ENCODE peak calls at places on chromosome 12, in five cellular contexts. O, T, Q, W and N are unnamed samples.
A peak's percentile ranks its signal among the peaks of the same experiment; 100 is the strongest.

GRCh38 chr12:16347391-16348298 is at the start of gene MGST1:
- DNase-seq in O (peak; percentile 59), T (peak; percentile 41), Q (no peak), W (peak; percentile 57), N (peak; percentile 73)

GRCh38 chr12:7064516-7064915 is 4.0 kb downstream of the C1S start:
- DNase-seq in O (no peak), T (no peak), Q (no peak), W (no peak), N (no peak)

GRCh38 chr12:12927211-12928079 is 24.5 kb downstream of the GPRC5D start:
- DNase-seq in O (peak; percentile 45), T (peak; percentile 89), Q (peak; percentile 46), W (peak; percentile 90), N (peak; percentile 85)

GRCh38 chr12:95215925-95216324 is 1.3 kb downstream of the FGD6 start:
- DNase-seq in O (peak; percentile 75), T (no peak), Q (no peak), W (no peak), N (peak; percentile 15)

GRCh38 chr12:115871714-115872113 is 405.8 kb downstream of the MED13L start:
- DNase-seq in O (peak; percentile 21), T (peak; percentile 31), Q (no peak), W (peak; percentile 58), N (peak; percentile 19)

GRCh38 chr12:55683676-55684075 is 24.0 kb downstream of the ITGA7 start:
- DNase-seq in O (no peak), T (no peak), Q (no peak), W (no peak), N (no peak)

GRCh38 chr12:89661706-89662330 is 46.8 kb downstream of the ATP2B1 start:
- DNase-seq in O (no peak), T (no peak), Q (no peak), W (no peak), N (no peak)

GRCh38 chr12:99957866-99958466 is 26.8 kb downstream of the ANKS1B start:
- DNase-seq in O (no peak), T (no peak), Q (no peak), W (no peak), N (no peak)

GRCh38 chr12:76060111-76060510 is 24.4 kb downstream of the NAP1L1 start:
- DNase-seq in O (no peak), T (no peak), Q (no peak), W (no peak), N (no peak)

GRCh38 chr12:57069522-57069921 is 9.1 kb downstream of the NEMP1 start:
- DNase-seq in O (peak; percentile 87), T (peak; percentile 80), Q (peak; percentile 59), W (peak; percentile 72), N (peak; percentile 81)
- TF ChIP-seq POLR2A in O (no peak), T (no peak), Q (no peak), W (no peak), N (no peak)

GRCh38 chr12:71752887-71753286 is 1.8 kb upstream of the RAB21 start:
- DNase-seq in O (no peak), T (no peak), Q (no peak), W (no peak), N (peak; percentile 82)

GRCh38 chr12:71756054-71756675 is 1.5 kb downstream of the RAB21 start:
- DNase-seq in O (no peak), T (no peak), Q (no peak), W (no peak), N (peak; percentile 48)

GRCh38 chr12:71759941-71760340 is 5.3 kb downstream of the RAB21 start:
- DNase-seq in O (no peak), T (no peak), Q (no peak), W (no peak), N (no peak)

GRCh38 chr12:71754461-71755145 is at the start of gene RAB21:
- DNase-seq in O (peak; percentile 95), T (peak; percentile 99), Q (peak; percentile 97), W (peak; percentile 92), N (peak; percentile 97)

GRCh38 chr12:71755146-71755892 is 656 bp downstream of the RAB21 start:
- DNase-seq in O (peak; percentile 73), T (peak; percentile 54), Q (peak; percentile 39), W (no peak), N (peak; percentile 83)
- TF ChIP-seq POLR2A in O (peak; percentile 41), T (no peak), Q (no peak), W (no peak), N (no peak)

DNA sequence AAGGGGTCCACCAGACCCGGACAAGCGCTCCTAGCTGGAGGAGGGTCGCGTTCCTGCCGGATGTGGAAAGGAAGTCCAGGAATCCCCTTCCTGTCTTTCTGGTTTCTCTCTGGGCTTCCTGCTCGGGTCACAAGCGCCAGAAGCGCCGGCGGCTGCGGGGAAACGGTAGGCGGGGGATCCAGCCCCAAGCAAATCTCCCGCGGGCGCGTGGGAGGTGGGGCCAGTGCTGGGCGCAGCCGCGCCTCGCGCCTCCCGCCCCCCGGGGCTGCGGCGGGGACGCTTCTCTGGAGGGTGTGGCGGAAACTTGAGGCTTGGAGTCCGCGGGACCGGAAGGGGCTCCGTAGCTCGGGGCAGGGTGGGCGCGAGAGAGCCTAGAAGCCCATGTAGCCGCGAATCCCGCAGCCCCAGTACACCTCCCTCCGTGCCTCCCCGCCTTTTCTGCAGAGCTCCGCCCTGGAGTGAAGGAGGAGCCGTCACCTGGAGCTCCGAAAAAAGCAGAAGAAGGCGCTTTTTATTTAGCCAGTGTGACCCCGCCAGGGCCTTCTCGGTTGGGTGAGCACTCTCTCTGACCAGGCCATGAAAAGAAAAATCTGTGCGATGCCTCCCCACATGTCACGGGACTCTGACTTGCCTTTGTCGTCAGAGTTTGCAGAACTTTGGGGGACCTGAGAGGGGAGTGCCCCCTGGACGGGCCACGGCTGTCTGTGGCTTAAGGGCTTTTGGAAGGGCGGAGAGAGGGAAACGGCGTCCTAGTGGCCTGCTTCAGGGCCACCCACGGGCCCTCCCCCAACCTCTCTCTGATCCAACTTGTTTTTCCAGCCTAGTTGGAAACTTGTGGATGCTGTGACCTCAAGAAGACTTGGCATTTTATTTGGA is 21.4 kb upstream of the CLEC2D start:
- DNase-seq in O (peak; percentile 69), T (peak; percentile 88), Q (peak; percentile 81), W (no peak), N (peak; percentile 84)
- TF ChIP-seq POLR2A in O (peak; percentile 28), T (no peak), Q (peak; percentile 16), W (no peak), N (peak; percentile 64)

DNA sequence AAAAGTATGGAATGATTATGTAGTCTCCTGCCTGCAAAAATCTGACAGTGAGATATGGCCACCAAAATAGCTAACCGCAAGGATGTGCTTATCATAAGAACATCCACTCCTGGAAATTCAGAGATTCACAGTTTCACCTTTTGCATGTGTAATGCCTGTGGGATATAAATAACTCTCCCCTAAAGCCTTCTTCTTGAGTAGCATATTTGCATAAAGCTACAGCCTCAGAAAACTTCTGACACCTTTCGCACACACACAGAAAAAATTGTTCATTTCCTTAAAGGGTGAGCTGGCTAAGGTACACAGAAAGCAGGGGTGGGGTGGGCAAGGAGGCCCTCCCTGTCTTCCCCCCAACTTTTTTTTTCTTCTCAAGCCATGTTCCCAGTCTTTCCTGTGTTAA is 3.1 kb upstream of the IGF1 start:
- DNase-seq in O (no peak), T (no peak), Q (no peak), W (no peak), N (no peak)
- TF ChIP-seq POLR2A in O (no peak), T (no peak), Q (no peak), W (no peak), N (no peak)